ENCODE peak calls at places on chromosomes 2 and 18, in seven cellular contexts. N is fibroblast of pulmonary artery; W is adrenal gland; S is left ventricle myocardium inferior; M is CD8-positive, alpha-beta T cell; Y is hepatocyte; P is heart left ventricle. K is an unnamed sample.

GRCh38 chr2:238596571-238597551 is 170.1 kb downstream of the ASB1 start:
- DNase-seq in N (peak; percentile 97), W (peak; percentile 83), S (peak; percentile 51), M (no peak), Y (peak; percentile 69), P (peak; percentile 74), K (peak; percentile 97)

GRCh38 chr2:115084446-115084845 is 642.0 kb downstream of the DPP10 start:
- DNase-seq in N (no peak), W (no peak), S (no peak), M (no peak), Y (no peak), P (no peak), K (no peak)

GRCh38 chr2:96861074-96861473 is 3.3 kb upstream of the ANKRD39 start:
- DNase-seq in N (no peak), W (no peak), S (no peak), M (no peak), Y (no peak), P (no peak), K (no peak)

GRCh38 chr18:10329116-10329515 is 125.3 kb upstream of the APCDD1 start:
- DNase-seq in N (no peak), W (no peak), S (no peak), M (no peak), Y (no peak), P (no peak), K (no peak)

GRCh38 chr2:239630618-239631286 is 229.9 kb upstream of the HDAC4 start:
- DNase-seq in N (peak; percentile 65), W (peak; percentile 95), S (no peak), M (no peak), Y (peak; percentile 73), P (no peak), K (peak; percentile 95)

GRCh38 chr2:17781482-17781881 is 27.5 kb downstream of the GEN1 start:
- DNase-seq in N (no peak), W (no peak), S (no peak), M (no peak), Y (no peak), P (no peak), K (no peak)

GRCh38 chr2:149559341-149560068 is 28.1 kb downstream of the MMADHC start:
- DNase-seq in N (no peak), W (no peak), S (no peak), M (no peak), Y (no peak), P (no peak), K (no peak)

GRCh38 chr2:54208364-54209240 is 47.4 kb downstream of the TSPYL6 start:
- DNase-seq in N (peak; percentile 64), W (peak; percentile 17), S (no peak), M (no peak), Y (no peak), P (no peak), K (no peak)

GRCh38 chr18:42736074-42736473 is 379.4 kb downstream of the RIT2 start:
- DNase-seq in N (no peak), W (no peak), S (no peak), M (no peak), Y (no peak), P (no peak), K (peak; percentile 61)

GRCh38 chr2:175008009-175008408 is 2.8 kb upstream of the CHN1 start:
- DNase-seq in N (no peak), W (no peak), S (no peak), M (no peak), Y (no peak), P (no peak), K (no peak)

GRCh38 chr2:62461707-62462106 is 44.3 kb downstream of the TMEM17 start:
- DNase-seq in N (no peak), W (peak; percentile 85), S (no peak), M (no peak), Y (peak; percentile 28), P (peak; percentile 54), K (peak; percentile 27)

GRCh38 chr2:110211938-110212858 is at the start of gene MTLN:
- DNase-seq in N (peak; percentile 69), W (peak; percentile 70), S (peak; percentile 76), M (peak; percentile 43), Y (peak; percentile 82), P (peak; percentile 78), K (peak; percentile 71)

GRCh38 chr2:127929449-127929848 is 43.7 kb upstream of the AMMECR1L start:
- DNase-seq in N (no peak), W (no peak), S (no peak), M (no peak), Y (no peak), P (no peak), K (no peak)

GRCh38 chr2:61011649-61012048 is 5.9 kb upstream of the PEX13 start:
- DNase-seq in N (peak; percentile 39), W (no peak), S (no peak), M (no peak), Y (no peak), P (no peak), K (peak; percentile 45)

GRCh38 chr2:85089464-85090072 is 43.6 kb upstream of the TCF7L1 start:
- DNase-seq in N (no peak), W (no peak), S (no peak), M (no peak), Y (no peak), P (no peak), K (no peak)

GRCh38 chr2:159738509-159739390 is 26.4 kb downstream of the MARCHF7 start:
- DNase-seq in N (no peak), W (no peak), S (no peak), M (no peak), Y (no peak), P (peak; percentile 17), K (no peak)

GRCh38 chr2:239299218-239299939 is 101.4 kb downstream of the HDAC4 start:
- DNase-seq in N (no peak), W (peak; percentile 5), S (peak; percentile 5), M (no peak), Y (peak; percentile 67), P (peak; percentile 18), K (no peak)

DNA sequence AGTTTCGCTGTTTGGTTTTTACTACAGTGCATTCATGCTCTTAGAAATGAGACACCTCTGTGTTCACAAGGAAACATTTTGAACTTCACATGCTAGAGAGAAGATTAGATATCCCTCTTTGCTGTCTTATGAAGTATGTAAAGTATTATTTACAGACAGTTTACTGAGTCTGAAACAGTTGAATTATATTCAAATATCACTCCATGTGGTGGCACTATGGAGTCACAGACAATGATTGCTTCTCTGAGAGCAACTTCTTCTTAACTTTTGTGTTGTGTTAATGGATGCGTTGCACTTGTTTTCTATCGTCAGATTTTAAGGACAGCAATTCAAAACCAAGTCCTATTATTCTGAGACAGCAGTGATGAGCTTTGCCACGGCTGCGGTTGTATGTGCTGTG is 823.6 kb downstream of the GALR1 start:
- DNase-seq in N (no peak), W (no peak), S (no peak), M (no peak), Y (peak; percentile 15), P (no peak), K (no peak)
- TF ChIP-seq CTCF in N (no peak), W (no peak), S (peak; percentile 25), M (no peak), Y (peak; percentile 50), P (peak; percentile 10), K (no peak)

DNA sequence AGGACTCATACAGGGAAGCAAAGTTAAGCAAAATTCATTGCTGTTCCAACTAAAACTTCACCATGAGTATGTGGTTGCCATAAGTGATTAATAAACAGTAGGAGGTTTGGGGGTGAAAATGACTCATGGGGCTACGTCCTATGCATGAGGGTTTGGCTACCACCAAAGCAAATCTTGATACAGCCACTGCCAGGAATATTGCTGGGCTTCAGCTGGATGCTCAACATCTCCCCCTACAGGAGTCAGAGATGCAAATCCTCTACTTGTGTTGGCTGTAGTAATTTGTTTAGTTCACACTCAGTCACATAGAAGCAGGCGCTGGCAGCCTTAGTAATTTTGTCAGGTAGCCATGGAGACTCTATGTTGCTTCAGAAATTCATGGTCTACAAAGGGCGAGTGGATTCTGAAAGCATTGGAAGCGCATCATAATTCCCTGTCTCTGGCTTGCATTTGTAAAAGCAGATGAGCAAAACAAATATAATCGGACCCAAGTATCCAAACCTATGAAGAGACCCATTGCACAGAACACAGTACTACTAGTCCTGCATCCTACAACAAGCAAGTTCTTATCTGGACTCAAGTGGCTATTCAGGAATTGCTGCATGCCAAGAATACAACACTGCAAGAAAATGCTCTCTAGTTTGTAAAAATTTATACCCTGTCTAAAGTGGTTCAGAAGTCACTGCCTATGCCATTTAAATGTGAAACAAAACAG is 76.0 kb downstream of the CD28 start:
- DNase-seq in N (peak; percentile 97), W (peak; percentile 39), S (no peak), M (peak; percentile 50), Y (peak; percentile 68), P (peak; percentile 31), K (peak; percentile 95)
- TF ChIP-seq CTCF in N (peak; percentile 91), W (peak; percentile 71), S (peak; percentile 76), M (peak; percentile 69), Y (peak; percentile 45), P (peak; percentile 62), K (peak; percentile 85)

DNA sequence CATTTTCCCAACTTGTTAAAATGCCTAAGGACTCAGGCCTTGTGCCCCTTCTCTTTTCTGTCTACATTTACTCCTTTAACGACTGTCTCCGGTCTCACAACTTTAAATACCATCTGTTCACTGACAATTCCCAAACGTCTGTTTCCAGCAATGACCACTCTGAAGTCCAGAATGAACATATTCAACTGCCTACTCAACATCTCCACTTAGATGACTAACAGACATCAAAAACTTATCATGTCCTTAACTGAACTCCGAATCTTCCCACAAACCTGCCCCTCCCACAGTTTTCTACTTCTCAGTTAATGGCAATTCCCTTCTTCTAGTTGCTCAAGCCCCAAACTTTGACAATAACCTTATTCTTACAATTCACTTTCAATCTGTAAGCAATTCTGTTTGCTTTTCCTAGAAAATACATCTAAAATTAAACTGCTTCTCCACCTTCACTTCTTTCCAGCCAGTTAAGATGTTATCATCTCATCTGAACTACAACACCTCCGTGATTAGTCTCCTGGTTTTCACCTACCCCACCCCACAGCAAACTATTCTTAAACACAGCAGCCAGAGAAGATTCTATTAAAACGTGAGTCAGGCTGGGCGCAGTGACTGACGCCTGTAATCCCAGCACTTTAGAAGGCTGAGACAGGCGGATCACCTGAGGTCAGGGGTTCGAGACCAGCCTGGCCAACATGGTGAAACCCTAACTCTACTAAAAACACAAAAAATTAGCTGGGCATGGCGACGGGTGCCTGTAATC is 2.9 kb downstream of the C1D start:
- DNase-seq in N (peak; percentile 1), W (no peak), S (no peak), M (no peak), Y (no peak), P (no peak), K (no peak)
- TF ChIP-seq CTCF in N (no peak), W (no peak), S (no peak), M (no peak), Y (no peak), P (no peak), K (no peak)

GRCh38 chr2:240896871-240897692 is 1.1 kb upstream of the MAB21L4 start:
- DNase-seq in N (no peak), W (no peak), S (no peak), M (no peak), Y (peak; percentile 79), P (peak; percentile 14), K (peak; percentile 55)

GRCh38 chr2:240900141-240900860 is 4.3 kb upstream of the MAB21L4 start:
- DNase-seq in N (no peak), W (no peak), S (no peak), M (no peak), Y (no peak), P (peak; percentile 11), K (no peak)

GRCh38 chr2:240898108-240898730 is 2.3 kb upstream of the MAB21L4 start:
- DNase-seq in N (no peak), W (no peak), S (peak; percentile 53), M (no peak), Y (no peak), P (peak; percentile 60), K (no peak)

GRCh38 chr2:240899468-240899865 is 3.5 kb upstream of the MAB21L4 start:
- DNase-seq in N (no peak), W (no peak), S (no peak), M (no peak), Y (no peak), P (peak; percentile 12), K (no peak)

GRCh38 chr2:240898731-240899467 is 2.9 kb upstream of the MAB21L4 start:
- DNase-seq in N (no peak), W (no peak), S (no peak), M (no peak), Y (no peak), P (peak; percentile 15), K (no peak)
- TF ChIP-seq CTCF in N (no peak), W (no peak), S (no peak), M (no peak), Y (no peak), P (no peak), K (no peak)

K was measured in MCF 10A.